ENCODE peak calls at places on chromosome 21, in four cellular contexts. A is stimulated activated CD8-positive, alpha-beta memory T cell treated with anti-CD3 and anti-CD28 coated beads, Interleukin-15, amount 100 ng/mL, for 24 hours; Z is CD4-positive, alpha-beta T cell; X is head of caudate nucleus. T is an unnamed sample.

GRCh38 chr21:42021751-42022430 is 11.7 kb upstream of the ZBTB21 start:
- DNase-seq in A (no peak), Z (no peak), X (no peak), T (no peak)

GRCh38 chr21:39384674-39385298 is 35.9 kb upstream of the HMGN1 start:
- DNase-seq in A (no peak), Z (no peak), X (no peak), T (no peak)

GRCh38 chr21:45226540-45227326 is 61.0 kb downstream of the POFUT2 start:
- DNase-seq in A (no peak), Z (no peak), X (no peak), T (no peak)

GRCh38 chr21:42291751-42292562 is 23.3 kb downstream of the TFF3 start:
- DNase-seq in A (no peak), Z (no peak), X (no peak), T (no peak)

GRCh38 chr21:29430581-29430980 is 131.9 kb downstream of the BACH1 start:
- DNase-seq in A (no peak), Z (no peak), X (no peak), T (no peak)

GRCh38 chr21:26385721-26386120 is 187.4 kb downstream of the CYYR1 start:
- DNase-seq in A (no peak), Z (no peak), X (no peak), T (no peak)

GRCh38 chr21:38989745-38990423 is 184.2 kb downstream of the ETS2 start:
- DNase-seq in A (no peak), Z (no peak), X (no peak), T (no peak)

GRCh38 chr21:17088500-17088899 is 424.3 kb upstream of the CXADR start:
- DNase-seq in A (no peak), Z (no peak), X (no peak), T (no peak)

GRCh38 chr21:16082038-16082816 is 352.4 kb downstream of the USP25 start:
- DNase-seq in A (no peak), Z (no peak), X (no peak), T (no peak)

GRCh38 chr21:34061983-34062382 is 11.4 kb upstream of the MRPS6 start:
- DNase-seq in A (no peak), Z (no peak), X (no peak), T (no peak)

T was measured in effector CD8-positive, alpha-beta T cell.